ENCODE peak calls at places on chromosome 7, in seven cellular contexts. A is NCI-H2029; N is kidney; F is MCF 10A; H is skeletal muscle cell; Y is stimulated activated CD8-positive, alpha-beta memory T cell treated with anti-CD3 and anti-CD28 coated beads, Interleukin-4, amount 100 ng/mL, for 48 hours; U is NCI-H1105. O is an unnamed sample.

GRCh38 chr7:14834456-14834855 is 68.1 kb downstream of the DGKB start:
- DNase-seq in A (no peak), N (no peak), F (no peak), H (peak; percentile 62), Y (no peak), U (no peak), O (no peak)

GRCh38 chr7:101559586-101559985 is 69.5 kb downstream of the MYL10 start:
- DNase-seq in A (no peak), N (peak; percentile 14), F (no peak), H (no peak), Y (no peak), U (no peak), O (no peak)

GRCh38 chr7:107874605-107875446 is 16.2 kb upstream of the DLD start:
- DNase-seq in A (peak; percentile 36), N (no peak), F (peak; percentile 76), H (no peak), Y (peak; percentile 43), U (peak; percentile 51), O (no peak)

GRCh38 chr7:3265388-3265787 is 35.7 kb upstream of the SDK1 start:
- DNase-seq in A (no peak), N (no peak), F (no peak), H (no peak), Y (no peak), U (no peak), O (no peak)

GRCh38 chr7:116780521-116780920 is 81.9 kb upstream of the CAPZA2 start:
- DNase-seq in A (no peak), N (no peak), F (no peak), H (no peak), Y (no peak), U (no peak), O (no peak)

GRCh38 chr7:2894118-2894940 is 50.2 kb upstream of the GNA12 start:
- DNase-seq in A (no peak), N (no peak), F (no peak), H (no peak), Y (peak; percentile 83), U (no peak), O (no peak)

GRCh38 chr7:151310578-151310977 is 31.0 kb upstream of the NUB1 start:
- DNase-seq in A (no peak), N (no peak), F (peak; percentile 10), H (no peak), Y (no peak), U (no peak), O (no peak)

GRCh38 chr7:157630301-157630853 is 293.6 kb downstream of the DNAJB6 start:
- DNase-seq in A (no peak), N (no peak), F (no peak), H (no peak), Y (no peak), U (no peak), O (no peak)

GRCh38 chr7:100682228-100682741 is 8.7 kb downstream of the GNB2 start:
- DNase-seq in A (no peak), N (peak; percentile 77), F (peak; percentile 36), H (no peak), Y (peak; percentile 54), U (no peak), O (no peak)

GRCh38 chr7:2116086-2116810 is 116.5 kb downstream of the MAD1L1 start:
- DNase-seq in A (peak; percentile 92), N (no peak), F (peak; percentile 92), H (no peak), Y (no peak), U (no peak), O (no peak)

GRCh38 chr7:70630647-70631457 is 501.1 kb upstream of the GALNT17 start:
- DNase-seq in A (no peak), N (peak; percentile 81), F (no peak), H (peak; percentile 79), Y (no peak), U (peak; percentile 42), O (no peak)

O was measured in effector memory CD4-positive, alpha-beta T cell.